ENCODE peak calls at places on chromosomes 11 and 22, in eight cellular contexts. One of them, this sample, is unnamed.

GRCh38 chr11:134558916-134559616 is 147.0 kb upstream of the B3GAT1 start:
- DNase-seq in neural progenitor cell: no peak
- DNase-seq in IMR-90: no peak
- DNase-seq in fibroblast of lung: no peak
- DNase-seq in H1: peak
- DNase-seq in PC-3: no peak
- DNase-seq in neuronal stem cell: no peak
- DNase-seq in osteoblast: no peak
- DNase-seq in this sample: no peak

GRCh38 chr11:84819561-84819960 is 807.6 kb downstream of the DLG2 start:
- DNase-seq in neural progenitor cell: peak
- DNase-seq in IMR-90: no peak
- DNase-seq in fibroblast of lung: no peak
- DNase-seq in H1: no peak
- DNase-seq in PC-3: no peak
- DNase-seq in neuronal stem cell: peak
- DNase-seq in osteoblast: no peak
- DNase-seq in this sample: peak

GRCh38 chr11:26830757-26831156 is 108.9 kb upstream of the SLC5A12 start:
- DNase-seq in neural progenitor cell: no peak
- DNase-seq in IMR-90: no peak
- DNase-seq in fibroblast of lung: no peak
- DNase-seq in H1: no peak
- DNase-seq in PC-3: no peak
- DNase-seq in neuronal stem cell: no peak
- DNase-seq in osteoblast: no peak
- DNase-seq in this sample: no peak

GRCh38 chr11:63917685-63918523 is 940 bp upstream of the RCOR2 start:
- DNase-seq in neural progenitor cell: peak
- DNase-seq in IMR-90: no peak
- DNase-seq in fibroblast of lung: peak
- DNase-seq in H1: peak
- DNase-seq in PC-3: peak
- DNase-seq in neuronal stem cell: peak
- DNase-seq in osteoblast: peak
- DNase-seq in this sample: peak

GRCh38 chr11:64343740-64344133 is 3.7 kb downstream of the CCDC88B start:
- DNase-seq in neural progenitor cell: peak
- DNase-seq in IMR-90: no peak
- DNase-seq in fibroblast of lung: no peak
- DNase-seq in H1: no peak
- DNase-seq in PC-3: peak
- DNase-seq in neuronal stem cell: no peak
- DNase-seq in osteoblast: peak
- DNase-seq in this sample: peak

GRCh38 chr22:33923660-33924246 is 3.5 kb upstream of the LARGE1 start:
- DNase-seq in neural progenitor cell: peak
- DNase-seq in IMR-90: peak
- DNase-seq in fibroblast of lung: peak
- DNase-seq in H1: peak
- DNase-seq in PC-3: peak
- DNase-seq in neuronal stem cell: peak
- DNase-seq in osteoblast: peak
- DNase-seq in this sample: peak

GRCh38 chr11:45305874-45306623 is 19.9 kb upstream of the SYT13 start:
- DNase-seq in neural progenitor cell: no peak
- DNase-seq in IMR-90: no peak
- DNase-seq in fibroblast of lung: no peak
- DNase-seq in H1: no peak
- DNase-seq in PC-3: no peak
- DNase-seq in neuronal stem cell: no peak
- DNase-seq in osteoblast: no peak
- DNase-seq in this sample: no peak

GRCh38 chr22:43848366-43849171 is 13.7 kb downstream of the SULT4A1 start:
- DNase-seq in neural progenitor cell: peak
- DNase-seq in IMR-90: peak
- DNase-seq in fibroblast of lung: peak
- DNase-seq in H1: no peak
- DNase-seq in PC-3: peak
- DNase-seq in neuronal stem cell: no peak
- DNase-seq in osteoblast: peak
- DNase-seq in this sample: no peak

GRCh38 chr11:9577551-9577950 is 4.1 kb downstream of the WEE1 start:
- DNase-seq in neural progenitor cell: no peak
- DNase-seq in IMR-90: peak
- DNase-seq in fibroblast of lung: peak
- DNase-seq in H1: peak
- DNase-seq in PC-3: no peak
- DNase-seq in neuronal stem cell: no peak
- DNase-seq in osteoblast: no peak
- DNase-seq in this sample: no peak

GRCh38 chr11:14310696-14311095 is 48.3 kb downstream of the RRAS2 start:
- DNase-seq in neural progenitor cell: no peak
- DNase-seq in IMR-90: peak
- DNase-seq in fibroblast of lung: no peak
- DNase-seq in H1: no peak
- DNase-seq in PC-3: no peak
- DNase-seq in neuronal stem cell: no peak
- DNase-seq in osteoblast: no peak
- DNase-seq in this sample: no peak
- H3K4me2 ChIP-seq in neural progenitor cell: no peak
- H3K4me2 ChIP-seq in IMR-90: no peak
- H3K4me2 ChIP-seq in fibroblast of lung: no peak
- H3K4me2 ChIP-seq in H1: peak
- H3K4me2 ChIP-seq in PC-3: no peak
- H3K4me2 ChIP-seq in neuronal stem cell: no peak
- H3K4me2 ChIP-seq in osteoblast: no peak
- H3K4me2 ChIP-seq in this sample: no peak

GRCh38 chr22:45305456-45306065 is 4.2 kb upstream of the FAM118A start:
- DNase-seq in neural progenitor cell: no peak
- DNase-seq in IMR-90: no peak
- DNase-seq in fibroblast of lung: no peak
- DNase-seq in H1: no peak
- DNase-seq in PC-3: no peak
- DNase-seq in neuronal stem cell: no peak
- DNase-seq in osteoblast: peak
- DNase-seq in this sample: peak
- H3K4me3 ChIP-seq in neural progenitor cell: no peak
- H3K4me3 ChIP-seq in IMR-90: no peak
- H3K4me3 ChIP-seq in fibroblast of lung: no peak
- H3K4me3 ChIP-seq in H1: no peak
- H3K4me3 ChIP-seq in PC-3: no peak
- H3K4me3 ChIP-seq in neuronal stem cell: no peak
- H3K4me3 ChIP-seq in osteoblast: no peak
- H3K4me3 ChIP-seq in this sample: no peak

GRCh38 chr11:7612661-7613393 is 60.5 kb downstream of the CYB5R2 start:
- DNase-seq in neural progenitor cell: peak
- DNase-seq in IMR-90: peak
- DNase-seq in fibroblast of lung: no peak
- DNase-seq in H1: no peak
- DNase-seq in PC-3: peak
- DNase-seq in neuronal stem cell: peak
- DNase-seq in osteoblast: no peak
- DNase-seq in this sample: peak
- H3K4me2 ChIP-seq in neural progenitor cell: peak
- H3K4me2 ChIP-seq in IMR-90: no peak
- H3K4me2 ChIP-seq in fibroblast of lung: no peak
- H3K4me2 ChIP-seq in H1: no peak
- H3K4me2 ChIP-seq in PC-3: peak
- H3K4me2 ChIP-seq in neuronal stem cell: no peak
- H3K4me2 ChIP-seq in osteoblast: no peak
- H3K4me2 ChIP-seq in this sample: peak

DNA sequence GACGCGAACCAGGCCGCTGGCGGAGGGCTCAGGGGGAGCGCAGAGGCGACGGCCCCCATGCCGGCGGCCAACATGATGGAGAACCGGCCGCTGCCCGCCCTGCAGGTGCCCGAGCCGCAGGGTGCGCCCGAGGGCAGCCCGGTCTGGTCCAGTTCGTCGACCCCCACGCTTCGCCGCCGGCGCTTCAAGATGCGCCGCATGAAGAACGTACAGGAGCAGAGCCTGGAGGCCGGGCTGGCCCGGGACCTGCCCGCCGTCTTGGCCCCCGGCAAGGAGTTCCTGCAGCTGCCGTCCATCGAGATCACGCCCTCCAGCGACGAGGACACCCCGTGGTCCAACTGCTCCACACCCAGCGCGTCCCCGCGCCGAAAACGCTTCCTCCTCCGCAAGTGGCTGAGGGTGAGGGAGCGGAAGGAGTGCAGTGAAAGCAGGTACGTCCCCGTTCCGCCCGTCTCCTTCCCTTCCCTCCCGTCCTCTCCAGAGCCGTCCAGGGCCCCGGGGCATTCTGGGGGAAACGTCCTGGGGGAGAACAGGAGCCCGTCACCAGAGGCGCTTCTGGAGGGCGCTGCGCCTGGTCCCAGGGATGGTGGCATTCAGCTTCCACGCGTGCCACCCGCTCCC is 777 bp downstream of the GRAMD1B start:
- DNase-seq in neural progenitor cell: peak
- DNase-seq in IMR-90: peak
- DNase-seq in fibroblast of lung: peak
- DNase-seq in H1: peak
- DNase-seq in PC-3: peak
- DNase-seq in neuronal stem cell: peak
- DNase-seq in osteoblast: peak
- DNase-seq in this sample: peak
- H3K4me3 ChIP-seq in neural progenitor cell: peak
- H3K4me3 ChIP-seq in IMR-90: peak
- H3K4me3 ChIP-seq in fibroblast of lung: peak
- H3K4me3 ChIP-seq in H1: peak
- H3K4me3 ChIP-seq in PC-3: peak
- H3K4me3 ChIP-seq in neuronal stem cell: peak
- H3K4me3 ChIP-seq in osteoblast: peak
- H3K4me3 ChIP-seq in this sample: peak

GRCh38 chr11:73151371-73151870 is 9.3 kb upstream of the FCHSD2 start:
- DNase-seq in neural progenitor cell: no peak
- DNase-seq in IMR-90: no peak
- DNase-seq in fibroblast of lung: no peak
- DNase-seq in H1: no peak
- DNase-seq in PC-3: no peak
- DNase-seq in neuronal stem cell: no peak
- DNase-seq in osteoblast: no peak
- DNase-seq in this sample: no peak

GRCh38 chr11:73145986-73146575 is 4.0 kb upstream of the FCHSD2 start:
- DNase-seq in neural progenitor cell: no peak
- DNase-seq in IMR-90: no peak
- DNase-seq in fibroblast of lung: no peak
- DNase-seq in H1: no peak
- DNase-seq in PC-3: no peak
- DNase-seq in neuronal stem cell: no peak
- DNase-seq in osteoblast: no peak
- DNase-seq in this sample: no peak

GRCh38 chr11:73152086-73152853 is 10.2 kb upstream of the FCHSD2 start:
- DNase-seq in neural progenitor cell: no peak
- DNase-seq in IMR-90: no peak
- DNase-seq in fibroblast of lung: no peak
- DNase-seq in H1: no peak
- DNase-seq in PC-3: no peak
- DNase-seq in neuronal stem cell: no peak
- DNase-seq in osteoblast: no peak
- DNase-seq in this sample: no peak

GRCh38 chr11:73147771-73148681 is 5.9 kb upstream of the FCHSD2 start:
- DNase-seq in neural progenitor cell: no peak
- DNase-seq in IMR-90: no peak
- DNase-seq in fibroblast of lung: no peak
- DNase-seq in H1: no peak
- DNase-seq in PC-3: no peak
- DNase-seq in neuronal stem cell: no peak
- DNase-seq in osteoblast: no peak
- DNase-seq in this sample: no peak

GRCh38 chr11:73149105-73149504 is 7.0 kb upstream of the FCHSD2 start:
- DNase-seq in neural progenitor cell: no peak
- DNase-seq in IMR-90: no peak
- DNase-seq in fibroblast of lung: no peak
- DNase-seq in H1: no peak
- DNase-seq in PC-3: no peak
- DNase-seq in neuronal stem cell: no peak
- DNase-seq in osteoblast: no peak
- DNase-seq in this sample: peak
- H3K4me2 ChIP-seq in neural progenitor cell: no peak
- H3K4me2 ChIP-seq in IMR-90: peak
- H3K4me2 ChIP-seq in fibroblast of lung: no peak
- H3K4me2 ChIP-seq in H1: no peak
- H3K4me2 ChIP-seq in PC-3: no peak
- H3K4me2 ChIP-seq in neuronal stem cell: no peak
- H3K4me2 ChIP-seq in osteoblast: no peak
- H3K4me2 ChIP-seq in this sample: no peak

GRCh38 chr22:24289138-24289537 is 18.5 kb downstream of the SPECC1L start:
- DNase-seq in neural progenitor cell: no peak
- DNase-seq in IMR-90: peak
- DNase-seq in fibroblast of lung: peak
- DNase-seq in H1: no peak
- DNase-seq in PC-3: peak
- DNase-seq in neuronal stem cell: no peak
- DNase-seq in osteoblast: peak
- DNase-seq in this sample: no peak
- H3K4me3 ChIP-seq in neural progenitor cell: no peak
- H3K4me3 ChIP-seq in IMR-90: no peak
- H3K4me3 ChIP-seq in fibroblast of lung: peak
- H3K4me3 ChIP-seq in H1: no peak
- H3K4me3 ChIP-seq in PC-3: no peak
- H3K4me3 ChIP-seq in neuronal stem cell: no peak
- H3K4me3 ChIP-seq in osteoblast: no peak
- H3K4me3 ChIP-seq in this sample: no peak

DNA sequence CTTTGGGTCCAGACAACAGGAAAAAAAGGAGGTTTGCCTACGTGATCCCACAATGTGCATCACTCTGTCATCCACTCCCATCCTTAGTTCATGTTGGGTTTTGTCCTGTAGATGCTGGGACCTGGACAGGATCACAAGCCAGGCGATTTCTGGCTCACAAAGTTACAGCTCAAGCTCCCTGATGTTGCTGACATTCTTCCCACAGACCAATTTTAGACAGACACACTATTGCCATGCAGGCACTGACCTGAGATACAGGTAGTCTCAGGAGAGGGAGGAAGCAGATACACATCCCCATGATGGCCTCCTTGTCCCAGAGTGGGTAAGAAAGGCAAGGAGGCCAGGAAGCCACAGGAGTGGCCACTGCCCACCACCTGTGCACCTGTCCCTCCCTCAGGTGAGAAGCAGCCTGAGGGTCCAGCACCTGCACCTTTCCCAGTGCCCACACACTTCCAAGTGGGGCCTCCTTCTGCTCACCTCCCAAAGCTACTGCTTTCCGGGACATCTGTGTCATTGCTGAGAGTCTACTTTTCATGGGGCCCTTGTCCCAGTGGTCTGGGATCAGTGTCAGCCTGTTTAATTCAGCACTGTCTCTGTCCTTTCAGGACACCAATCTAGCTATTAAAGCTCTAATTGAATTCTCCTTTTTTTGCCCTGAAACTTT is 52.0 kb upstream of the TOP3B start:
- DNase-seq in neural progenitor cell: no peak
- DNase-seq in IMR-90: no peak
- DNase-seq in fibroblast of lung: no peak
- DNase-seq in H1: peak
- DNase-seq in PC-3: no peak
- DNase-seq in neuronal stem cell: no peak
- DNase-seq in osteoblast: no peak
- DNase-seq in this sample: no peak
- H3K4me2 ChIP-seq in neural progenitor cell: no peak
- H3K4me2 ChIP-seq in IMR-90: no peak
- H3K4me2 ChIP-seq in fibroblast of lung: no peak
- H3K4me2 ChIP-seq in H1: no peak
- H3K4me2 ChIP-seq in PC-3: no peak
- H3K4me2 ChIP-seq in neuronal stem cell: no peak
- H3K4me2 ChIP-seq in osteoblast: no peak
- H3K4me2 ChIP-seq in this sample: no peak

GRCh38 chr11:78039391-78039918 is 16.4 kb upstream of the KCTD14 start:
- DNase-seq in neural progenitor cell: no peak
- DNase-seq in IMR-90: no peak
- DNase-seq in fibroblast of lung: no peak
- DNase-seq in H1: no peak
- DNase-seq in PC-3: no peak
- DNase-seq in neuronal stem cell: no peak
- DNase-seq in osteoblast: no peak
- DNase-seq in this sample: no peak
- H3K4me3 ChIP-seq in neural progenitor cell: no peak
- H3K4me3 ChIP-seq in IMR-90: no peak
- H3K4me3 ChIP-seq in fibroblast of lung: no peak
- H3K4me3 ChIP-seq in H1: no peak
- H3K4me3 ChIP-seq in PC-3: peak
- H3K4me3 ChIP-seq in neuronal stem cell: no peak
- H3K4me3 ChIP-seq in osteoblast: no peak
- H3K4me3 ChIP-seq in this sample: peak